ENCODE peak calls at places on chromosomes 5 and 9, in six cellular contexts. E, A, T, M, X and J are unnamed samples.

GRCh38 chr5:80686757-80687156 is 32.0 kb upstream of the DHFR start:
- DNase-seq in E (peak; percentile 6), A (no peak), T (peak; percentile 2), M (no peak), X (no peak), J (no peak)

GRCh38 chr9:97237311-97237786 is 70.1 kb upstream of the CCDC180 start:
- DNase-seq in E (peak; percentile 20), A (peak; percentile 42), T (no peak), M (no peak), X (no peak), J (no peak)

GRCh38 chr5:53425598-53426516 is 54.6 kb upstream of the FST start:
- DNase-seq in E (peak; percentile 67), A (peak; percentile 63), T (peak; percentile 45), M (peak; percentile 10), X (no peak), J (peak; percentile 51)

GRCh38 chr9:126698251-126698650 is 84.5 kb downstream of the LMX1B start:
- DNase-seq in E (no peak), A (peak; percentile 5), T (no peak), M (no peak), X (no peak), J (no peak)

GRCh38 chr5:126594077-126594476 is 942 bp downstream of the ALDH7A1 start:
- DNase-seq in E (no peak), A (no peak), T (no peak), M (no peak), X (no peak), J (peak; percentile 8)

GRCh38 chr9:903886-904285 is 62.4 kb downstream of the DMRT1 start:
- DNase-seq in E (no peak), A (no peak), T (no peak), M (no peak), X (no peak), J (no peak)

GRCh38 chr5:88729476-88730182 is 153.4 kb downstream of the MEF2C start:
- DNase-seq in E (peak; percentile 61), A (peak; percentile 65), T (peak; percentile 75), M (no peak), X (peak; percentile 73), J (peak; percentile 41)

GRCh38 chr5:170226661-170227060 is 6.1 kb upstream of the C5orf58 start:
- DNase-seq in E (no peak), A (no peak), T (no peak), M (no peak), X (no peak), J (no peak)

GRCh38 chr5:76081811-76082783 is 1.1 kb upstream of the SV2C start:
- DNase-seq in E (no peak), A (peak; percentile 28), T (no peak), M (no peak), X (no peak), J (no peak)

GRCh38 chr9:113542016-113542415 is 78.5 kb downstream of the RGS3 start:
- DNase-seq in E (no peak), A (no peak), T (no peak), M (no peak), X (no peak), J (no peak)

GRCh38 chr5:146799235-146800015 is 79.1 kb downstream of the PPP2R2B start:
- DNase-seq in E (no peak), A (no peak), T (no peak), M (no peak), X (no peak), J (no peak)

GRCh38 chr9:137423810-137424291 is 658 bp downstream of the NOXA1 start:
- DNase-seq in E (no peak), A (peak; percentile 27), T (no peak), M (no peak), X (no peak), J (no peak)

GRCh38 chr5:75023368-75024159 is 28.8 kb downstream of the GCNT4 start:
- DNase-seq in E (no peak), A (no peak), T (no peak), M (no peak), X (no peak), J (no peak)

GRCh38 chr5:82272957-82273356 is 5.2 kb downstream of the RPS23 start:
- DNase-seq in E (no peak), A (peak; percentile 26), T (no peak), M (no peak), X (no peak), J (no peak)

GRCh38 chr9:127853312-127854168 is 918 bp downstream of the ENG start:
- DNase-seq in E (no peak), A (no peak), T (no peak), M (no peak), X (no peak), J (no peak)

GRCh38 chr9:15373881-15374280 is 48.8 kb upstream of the SNAPC3 start:
- DNase-seq in E (no peak), A (no peak), T (no peak), M (no peak), X (no peak), J (no peak)

GRCh38 chr5:176676361-176676824 is 29.1 kb downstream of the TSPAN17 start:
- DNase-seq in E (peak; percentile 10), A (no peak), T (peak; percentile 32), M (no peak), X (peak; percentile 61), J (no peak)

GRCh38 chr5:93150311-93151012 is 430.6 kb downstream of the NR2F1-AS1 start:
- DNase-seq in E (no peak), A (no peak), T (no peak), M (no peak), X (no peak), J (no peak)

GRCh38 chr5:180591249-180591887 is at the start of gene SCGB3A1:
- DNase-seq in E (no peak), A (no peak), T (no peak), M (no peak), X (no peak), J (no peak)

GRCh38 chr5:149563461-149563860 is 12.2 kb upstream of the CSNK1A1 start:
- DNase-seq in E (no peak), A (no peak), T (no peak), M (no peak), X (no peak), J (no peak)

GRCh38 chr5:158209219-158209908 is 350.4 kb upstream of the CLINT1 start:
- DNase-seq in E (no peak), A (no peak), T (no peak), M (no peak), X (no peak), J (no peak)

GRCh38 chr9:131056781-131057506 is 39.4 kb upstream of the AIF1L start:
- DNase-seq in E (no peak), A (no peak), T (no peak), M (no peak), X (no peak), J (no peak)
- TF ChIP-seq SP1 in E (no peak), A (no peak), T (no peak), M (no peak), X (no peak), J (no peak)

GRCh38 chr5:6710551-6711318 is 2.5 kb upstream of the TENT4A start:
- DNase-seq in E (no peak), A (no peak), T (no peak), M (no peak), X (no peak), J (no peak)

GRCh38 chr5:6712136-6712581 is 1.1 kb upstream of the TENT4A start:
- DNase-seq in E (peak; percentile 52), A (peak; percentile 48), T (no peak), M (no peak), X (no peak), J (peak; percentile 39)

GRCh38 chr5:6708814-6709213 is 4.4 kb upstream of the TENT4A start:
- DNase-seq in E (no peak), A (no peak), T (no peak), M (no peak), X (no peak), J (no peak)

GRCh38 chr5:6711409-6712135 is 1.7 kb upstream of the TENT4A start:
- DNase-seq in E (no peak), A (no peak), T (no peak), M (no peak), X (no peak), J (no peak)

DNA sequence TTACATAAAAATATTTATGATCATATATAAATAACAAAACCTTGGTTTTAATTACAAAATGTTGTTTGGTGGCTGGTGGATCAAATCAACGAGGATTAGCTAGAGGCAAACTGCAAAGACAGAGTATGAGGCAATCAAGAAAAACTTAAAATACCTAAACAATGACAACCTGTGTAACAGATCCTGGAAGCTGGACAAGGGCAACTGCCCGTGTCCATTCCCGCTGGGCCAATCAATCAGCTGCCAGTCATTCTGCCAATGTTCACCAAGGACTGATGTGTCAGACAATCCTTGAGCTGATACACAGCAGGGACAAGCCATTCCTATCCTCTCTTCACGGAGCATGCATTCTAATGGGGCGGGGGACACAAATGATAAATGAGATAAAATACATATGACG is 3.2 kb upstream of the TENT4A start:
- DNase-seq in E (no peak), A (no peak), T (no peak), M (no peak), X (no peak), J (no peak)
- TF ChIP-seq SP1 in E (no peak), A (no peak), T (no peak), M (no peak), X (no peak), J (no peak)

GRCh38 chr9:122695696-122696095 is 20.8 kb downstream of the OR1L3 start:
- DNase-seq in E (no peak), A (no peak), T (no peak), M (no peak), X (no peak), J (no peak)
- TF ChIP-seq SP1 in E (no peak), A (no peak), T (no peak), M (no peak), X (no peak), J (no peak)

GRCh38 chr5:83608122-83608521 is 112.5 kb downstream of the HAPLN1 start:
- DNase-seq in E (peak; percentile 15), A (peak; percentile 63), T (peak; percentile 38), M (peak; percentile 31), X (no peak), J (peak; percentile 65)
- TF ChIP-seq SP1 in E (no peak), A (no peak), T (no peak), M (no peak), X (no peak), J (no peak)